ENCODE peak calls at places on chromosome 7, in eight cellular contexts. M, Y, E, J, Z, P, D and Q are unnamed samples.

GRCh38 chr7:36280840-36281812 is 108.5 kb upstream of the ANLN start:
- DNase-seq in D (peak; percentile 86), Z (no peak), M (peak; percentile 86), P (peak; percentile 89), E (no peak), J (no peak), Y (peak; percentile 85), Q (no peak)

GRCh38 chr7:135509589-135509838 is 388 bp downstream of the CNOT4 start:
- DNase-seq in Y (no peak), E (no peak), J (no peak), P (no peak), D (no peak), Z (no peak), M (no peak), Q (no peak)

GRCh38 chr7:19964198-19964597 is 190.8 kb upstream of the TMEM196 start:
- DNase-seq in E (no peak), J (no peak), M (no peak), Y (no peak), Z (no peak), P (no peak), D (no peak), Q (no peak)

GRCh38 chr7:49001610-49002033 is 77.3 kb downstream of the CDC14C start:
- DNase-seq in E (peak; percentile 78), M (peak; percentile 64), Z (no peak), D (no peak), J (peak; percentile 75), Y (no peak), P (no peak), Q (no peak)

GRCh38 chr7:75813781-75814236 is at the start of gene CCL24:
- DNase-seq in P (no peak), J (no peak), M (no peak), Z (no peak), Y (no peak), E (no peak), D (no peak), Q (no peak)

GRCh38 chr7:125184801-125185200 is 255.2 kb upstream of the POT1 start:
- DNase-seq in E (no peak), P (no peak), J (no peak), M (no peak), D (no peak), Y (no peak), Z (no peak), Q (no peak)

GRCh38 chr7:17659126-17659525 is 281.2 kb downstream of the SNX13 start:
- DNase-seq in Z (no peak), M (no peak), Y (no peak), P (no peak), E (no peak), J (no peak), D (no peak), Q (no peak)

GRCh38 chr7:81846398-81846797 is 76.6 kb upstream of the HGF start:
- DNase-seq in Z (no peak), M (peak; percentile 23), J (no peak), D (no peak), E (peak; percentile 49), P (no peak), Y (no peak), Q (no peak)

GRCh38 chr7:114988755-114989154 is 66.9 kb downstream of the MDFIC start:
- DNase-seq in J (no peak), M (no peak), Z (no peak), Y (peak; percentile 64), E (no peak), P (peak; percentile 87), D (no peak), Q (no peak)

GRCh38 chr7:132500727-132501410 is 75.4 kb downstream of the PLXNA4 start:
- DNase-seq in E (no peak), J (no peak), Z (no peak), D (no peak), Y (peak; percentile 71), M (peak; percentile 41), P (peak; percentile 86), Q (no peak)

GRCh38 chr7:107027208-107027607 is 17.3 kb upstream of the PRKAR2B start:
- DNase-seq in J (no peak), Z (no peak), D (no peak), E (no peak), P (no peak), Y (no peak), M (no peak), Q (no peak)

GRCh38 chr7:143877076-143877475 is 24.9 kb downstream of the TCAF1 start:
- DNase-seq in E (no peak), P (no peak), D (no peak), M (no peak), J (no peak), Z (no peak), Y (no peak), Q (no peak)

GRCh38 chr7:74230446-74231231 is 20.8 kb downstream of the LAT2 start:
- DNase-seq in M (no peak), J (no peak), P (no peak), D (no peak), Y (no peak), E (no peak), Z (no peak), Q (no peak)
- H3K27ac ChIP-seq in M (no peak overlapping the region), J (no peak overlapping the region), P (no peak overlapping the region), D (no peak overlapping the region), Y (no peak overlapping the region), E (no peak overlapping the region), Z (no peak overlapping the region), Q (no peak overlapping the region)

GRCh38 chr7:147279951-147280350 is 1163.3 kb downstream of the CNTNAP2 start:
- DNase-seq in M (no peak), D (no peak), P (no peak), J (no peak), Y (no peak), E (no peak), Z (no peak), Q (no peak)
- H3K27ac ChIP-seq in M (no peak overlapping the region), D (peak overlapping the region; percentile 84), P (no peak overlapping the region), J (no peak overlapping the region), Y (no peak overlapping the region), E (no peak overlapping the region), Z (no peak overlapping the region), Q (no peak overlapping the region)

GRCh38 chr7:70076325-70076724 is 478.1 kb downstream of the AUTS2 start:
- DNase-seq in D (no peak), Y (no peak), E (no peak), J (no peak), Z (no peak), P (no peak), M (no peak), Q (no peak)

GRCh38 chr7:70069977-70070376 is 471.7 kb downstream of the AUTS2 start:
- DNase-seq in D (no peak), M (no peak), Z (no peak), P (no peak), J (no peak), E (peak; percentile 76), Y (no peak), Q (no peak)

GRCh38 chr7:70068531-70068930 is 470.3 kb downstream of the AUTS2 start:
- DNase-seq in D (no peak), E (peak; percentile 30), Y (no peak), J (no peak), Z (no peak), M (no peak), P (no peak), Q (no peak)

GRCh38 chr7:70072220-70072619 is 473.9 kb downstream of the AUTS2 start:
- DNase-seq in Y (no peak), Z (no peak), D (no peak), M (peak; percentile 36), P (no peak), E (peak; percentile 68), J (no peak), Q (no peak)

DNA sequence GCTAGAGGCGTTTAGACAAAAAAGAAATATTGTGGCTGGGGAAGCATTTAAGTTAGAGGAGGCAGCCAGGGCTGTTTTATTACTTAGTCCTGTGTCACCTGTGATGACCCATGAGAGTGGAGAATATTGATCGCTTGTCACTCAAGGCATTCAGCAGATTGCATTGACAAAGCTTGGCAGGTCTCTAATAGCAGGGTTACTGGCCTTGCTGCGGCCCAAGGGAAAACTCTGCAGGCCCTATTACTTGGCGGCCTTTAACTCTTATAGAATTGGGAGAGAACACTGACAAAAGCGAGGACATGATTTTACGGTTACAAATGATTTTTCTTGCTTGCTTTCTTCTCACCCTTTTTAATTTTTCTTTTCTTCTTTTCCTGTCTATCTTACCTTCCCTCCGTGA is 473.5 kb downstream of the AUTS2 start:
- DNase-seq in Y (no peak), M (no peak), Z (no peak), J (no peak), P (no peak), D (no peak), E (no peak), Q (no peak)
- H3K27ac ChIP-seq in Y (peak overlapping the region; percentile 83), M (peak overlapping the region; percentile 2), Z (no peak overlapping the region), J (no peak overlapping the region), P (no peak overlapping the region), D (no peak overlapping the region), E (peak overlapping the region; percentile 64), Q (no peak overlapping the region)

DNA sequence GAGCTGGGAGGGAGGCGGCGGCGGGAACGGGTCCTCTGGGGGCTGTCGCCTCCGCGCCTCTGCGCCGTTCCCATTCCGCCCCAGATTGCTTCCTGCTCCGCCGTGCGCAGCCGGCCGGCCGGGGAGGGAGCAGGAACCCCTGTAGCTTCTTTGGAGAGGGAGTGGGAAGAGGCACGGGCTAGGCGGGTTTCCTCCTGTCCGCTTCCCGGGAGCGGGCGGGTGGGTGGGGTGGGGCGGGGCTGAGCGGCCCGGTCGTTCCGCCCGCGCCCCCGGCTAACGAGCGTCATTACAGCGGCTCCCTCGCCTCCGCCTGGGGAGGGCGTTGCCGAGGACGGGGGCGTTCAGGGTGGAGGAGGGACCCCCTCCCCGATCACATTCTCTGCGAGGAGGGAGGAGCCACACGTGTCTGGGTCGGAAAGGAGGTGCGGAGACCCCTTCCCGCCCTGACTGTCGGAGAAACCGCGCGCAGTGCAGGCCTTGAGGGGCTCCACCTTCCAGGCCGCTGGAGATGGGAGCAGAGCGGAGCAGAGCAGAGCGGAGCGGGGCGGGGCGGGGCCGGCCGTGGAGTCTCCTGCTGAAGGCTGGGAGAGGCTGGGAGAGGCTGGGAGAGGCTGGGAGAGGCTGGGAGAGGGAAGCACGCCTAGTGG is 39.7 kb downstream of the AGAP3 start:
- DNase-seq in E (no peak), J (no peak), P (no peak), D (no peak), M (peak; percentile 50), Z (no peak), Y (no peak), Q (no peak)
- H3K27ac ChIP-seq in E (no peak overlapping the region), J (no peak overlapping the region), P (no peak overlapping the region), D (no peak overlapping the region), M (no peak overlapping the region), Z (no peak overlapping the region), Y (no peak overlapping the region), Q (no peak overlapping the region)